ENCODE peak calls at places on chromosomes 7 and 10, in six cellular contexts. K is iPS DF 6.9; C is adrenal gland; N is tibial artery; T is CD8-positive, alpha-beta T cell; F is cardiac muscle cell. A is an unnamed sample. For H3K27me3, the result is how much of the 10 kb centered on the place peaks cover.

GRCh38 chr10:109987413-109987812 is 20.4 kb upstream of the ADD3 start:
- DNase-seq in N (no peak), C (no peak), T (no peak), F (no peak), K (no peak), A (peak)

GRCh38 chr10:80356563-80356999 is at the start of the genes DYDC1 and DYDC2:
- DNase-seq in C (no peak), T (no peak), F (peak), N (no peak), K (peak), A (no peak)

GRCh38 chr7:123096434-123096833 is 100.9 kb upstream of the TAS2R16 start:
- DNase-seq in N (no peak), T (no peak), K (no peak), C (no peak), F (no peak), A (no peak)

GRCh38 chr10:28592953-28593352 is 60.0 kb downstream of the WAC start:
- DNase-seq in C (no peak), F (no peak), N (no peak), T (no peak), K (no peak), A (peak)

GRCh38 chr7:26681819-26682418 is 182.5 kb downstream of the SKAP2 start:
- DNase-seq in C (no peak), F (peak), T (no peak), K (no peak), N (no peak), A (no peak)

GRCh38 chr10:47396311-47396717 is 12.2 kb upstream of the ZNF488 start:
- DNase-seq in T (no peak), K (no peak), N (no peak), C (peak), F (no peak), A (no peak)

GRCh38 chr10:119346063-119346835 is 138.9 kb downstream of the GRK5 start:
- DNase-seq in T (no peak), C (peak), F (no peak), K (no peak), N (no peak), A (no peak)

GRCh38 chr10:103714232-103714891 is 141.0 kb downstream of the SH3PXD2A start:
- DNase-seq in K (no peak), C (no peak), F (no peak), T (no peak), N (no peak), A (no peak)

GRCh38 chr10:120508393-120508792 is 51.4 kb downstream of the PLPP4 start:
- DNase-seq in K (no peak), N (no peak), C (no peak), F (no peak), T (no peak), A (peak)

GRCh38 chr10:59072038-59072437 is 104.4 kb upstream of the PHYHIPL start:
- DNase-seq in F (no peak), N (no peak), C (no peak), T (no peak), K (no peak), A (no peak)

GRCh38 chr10:45380903-45381610 is 7.0 kb downstream of the ALOX5 start:
- DNase-seq in T (no peak), K (no peak), N (peak), C (no peak), F (no peak), A (no peak)

GRCh38 chr7:81616951-81617350 is 152.9 kb downstream of the HGF start:
- DNase-seq in T (no peak), N (no peak), C (no peak), F (no peak), K (no peak), A (peak)

GRCh38 chr10:53010362-53010907 is 237.9 kb upstream of the MBL2 start:
- DNase-seq in K (no peak), F (no peak), N (no peak), T (no peak), C (no peak), A (no peak)

GRCh38 chr7:81604075-81604807 is 165.6 kb downstream of the HGF start:
- DNase-seq in F (no peak), T (no peak), N (no peak), K (no peak), C (no peak), A (peak)

GRCh38 chr10:74750848-74751274 is 75.5 kb upstream of the KAT6B start:
- DNase-seq in T (no peak), C (peak), F (no peak), K (no peak), N (no peak), A (no peak)

GRCh38 chr10:133035952-133036351 is 51.8 kb upstream of the ADGRA1 start:
- DNase-seq in K (no peak), N (no peak), F (no peak), T (no peak), C (no peak), A (no peak)

GRCh38 chr10:21496285-21497176 is 29.0 kb downstream of the SKIDA1 start:
- DNase-seq in T (peak), F (peak), K (no peak), C (peak), N (peak), A (no peak)

GRCh38 chr7:132207211-132207610 is 369.1 kb downstream of the PLXNA4 start:
- DNase-seq in C (no peak), T (no peak), K (no peak), F (peak), N (no peak), A (no peak)

GRCh38 chr7:146116452-146117219 is at the start of gene CNTNAP2:
- DNase-seq in T (no peak), C (peak), F (peak), K (no peak), N (no peak), A (peak)

GRCh38 chr7:91265693-91266066 is 1.4 kb downstream of the FZD1 start:
- DNase-seq in N (no peak), F (peak), T (no peak), K (no peak), C (no peak), A (no peak)

GRCh38 chr10:34721201-34721840 is 93.8 kb downstream of the PARD3 start:
- DNase-seq in T (no peak), K (no peak), C (no peak), N (no peak), F (no peak), A (peak)

GRCh38 chr10:116974442-116975005 is 30.5 kb downstream of the SHTN1 start:
- DNase-seq in T (no peak), C (no peak), N (no peak), K (no peak), F (no peak), A (peak)

GRCh38 chr7:2819161-2819953 is 24.8 kb downstream of the GNA12 start:
- DNase-seq in N (no peak), T (no peak), F (no peak), C (peak), K (no peak), A (no peak)

GRCh38 chr10:79051766-79052165 is 17.0 kb upstream of the ZMIZ1 start:
- DNase-seq in K (no peak), C (no peak), T (no peak), N (peak), F (no peak), A (no peak)

GRCh38 chr7:57414415-57414814 is 35.6 kb upstream of the ZNF716 start:
- DNase-seq in T (no peak), F (no peak), K (no peak), C (peak), N (no peak), A (no peak)

GRCh38 chr10:122354391-122354790 is 20.1 kb upstream of the PLEKHA1 start:
- DNase-seq in K (no peak), T (no peak), C (no peak), F (no peak), N (no peak), A (no peak)

GRCh38 chr10:970311-971149 is 17.7 kb upstream of the GTPBP4 start:
- DNase-seq in K (no peak), C (peak), N (no peak), F (no peak), T (no peak), A (peak)

GRCh38 chr7:14377646-14378266 is 388.3 kb upstream of the ETV1 start:
- DNase-seq in K (no peak), T (no peak), N (no peak), C (no peak), F (no peak), A (peak)

GRCh38 chr7:97011536-97012292 is 6.4 kb downstream of the DLX6 start:
- DNase-seq in N (no peak), F (no peak), C (no peak), K (no peak), T (no peak), A (no peak)

GRCh38 chr7:97012293-97013005 is 7.1 kb downstream of the DLX6 start:
- DNase-seq in C (no peak), T (no peak), F (no peak), K (no peak), N (no peak), A (no peak)

GRCh38 chr7:97014145-97014544 is 8.8 kb downstream of the DLX6 start:
- DNase-seq in N (no peak), K (no peak), T (no peak), C (no peak), F (no peak), A (no peak)

GRCh38 chr7:97013555-97013954 is 8.2 kb downstream of the DLX6 start:
- DNase-seq in C (no peak), T (no peak), F (no peak), K (no peak), N (no peak), A (no peak)

GRCh38 chr7:97013025-97013424 is 7.7 kb downstream of the DLX6 start:
- DNase-seq in F (no peak), T (no peak), K (no peak), N (no peak), C (no peak), A (no peak)
- H3K27me3 ChIP-seq in F (half or more), T (under half), K (half or more), N (under half), C (half or more), A (half or more)

GRCh38 chr7:140260338-140260737 is 83.6 kb upstream of the KDM7A start:
- DNase-seq in F (no peak), K (no peak), C (no peak), T (no peak), N (no peak), A (no peak)
- H3K27me3 ChIP-seq in F (under half), K (under half), C (under half), T (under half), N (under half), A (under half)

GRCh38 chr10:7412482-7413251 is 1.8 kb upstream of the SFMBT2 start:
- DNase-seq in K (no peak), C (peak), T (no peak), F (peak), N (no peak), A (no peak)
- H3K27me3 ChIP-seq in K (under half), C (under half), T (under half), F (half or more), N (under half), A (half or more)

DNA sequence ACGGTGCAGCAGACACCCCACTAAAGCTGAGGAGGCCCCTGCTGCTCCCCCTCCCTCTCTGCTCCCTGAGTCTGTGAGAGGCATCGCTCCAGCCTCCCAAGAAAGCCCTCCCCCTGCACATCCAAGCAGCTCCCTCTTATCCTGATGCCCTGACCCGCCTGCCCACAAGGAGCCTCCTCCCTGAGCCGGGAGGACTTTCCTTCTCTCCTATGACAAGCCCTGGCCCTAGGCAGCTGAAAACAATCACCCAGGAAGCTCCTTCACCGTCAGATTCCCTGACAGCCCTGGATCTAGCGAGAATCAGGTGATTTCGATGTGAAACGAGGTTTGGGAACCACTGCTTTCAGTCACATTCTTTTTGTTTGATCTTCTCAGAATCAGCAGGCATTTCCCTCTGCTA is 253.4 kb upstream of the C7orf33 start:
- DNase-seq in T (no peak), N (no peak), C (no peak), K (no peak), F (no peak), A (no peak)
- H3K27me3 ChIP-seq in T (under half), N (under half), C (under half), K (under half), F (under half), A (under half)